ENCODE peak calls at places on chromosomes 7 and 10, in six cellular contexts. F is activated CD4-positive, alpha-beta T cell treated with anti-CD3 and anti-CD28 coated beads, Interleukin-2, amount 50 U/mL, for 48 hours; U is NAMALWA; Q is AG04450; J is activated T-helper 1 cell treated with Interleukin-2 at 50 U/mL for 16 hours; M is NCI-H2029 treated with DMSO at 0.1 percent for 48 hours. W is an unnamed sample.

GRCh38 chr10:78326372-78326771 is 292.7 kb downstream of the RPS24 start:
- DNase-seq in F (no peak), U (no peak), Q (no peak), J (no peak), M (no peak), W (no peak)

GRCh38 chr10:132011027-132011426 is 29.3 kb upstream of the BNIP3 start:
- DNase-seq in F (no peak), U (no peak), Q (no peak), J (no peak), M (no peak), W (no peak)

GRCh38 chr7:30893357-30893756 is 18.3 kb upstream of the AQP1 start:
- DNase-seq in F (no peak), U (no peak), Q (no peak), J (no peak), M (no peak), W (peak)

GRCh38 chr7:11485626-11486025 is 346.4 kb downstream of the THSD7A start:
- DNase-seq in F (no peak), U (no peak), Q (no peak), J (no peak), M (no peak), W (no peak)

GRCh38 chr7:139949629-139950028 is 113.1 kb downstream of the PARP12 start:
- DNase-seq in F (no peak), U (no peak), Q (no peak), J (no peak), M (no peak), W (peak)

GRCh38 chr10:5608608-5609270 is 57.7 kb downstream of the ASB13 start:
- DNase-seq in F (no peak), U (no peak), Q (no peak), J (no peak), M (no peak), W (no peak)

GRCh38 chr7:88289505-88290129 is 17.1 kb downstream of the STEAP4 start:
- DNase-seq in F (no peak), U (no peak), Q (no peak), J (no peak), M (no peak), W (peak)

GRCh38 chr7:51213618-51214017 is 103.0 kb downstream of the COBL start:
- DNase-seq in F (no peak), U (no peak), Q (no peak), J (no peak), M (no peak), W (no peak)

GRCh38 chr7:111756687-111757178 is 194.4 kb upstream of the IMMP2L start:
- DNase-seq in F (no peak), U (no peak), Q (peak), J (no peak), M (no peak), W (peak)

GRCh38 chr7:4797858-4798705 is 22.7 kb downstream of the AP5Z1 start:
- DNase-seq in F (peak), U (peak), Q (no peak), J (peak), M (no peak), W (no peak)

GRCh38 chr7:4139656-4140320 is 542.3 kb upstream of the FOXK1 start:
- DNase-seq in F (no peak), U (no peak), Q (no peak), J (no peak), M (no peak), W (no peak)

GRCh38 chr7:135164357-135165021 is 6.0 kb downstream of the CYREN start:
- DNase-seq in F (no peak), U (no peak), Q (no peak), J (no peak), M (no peak), W (no peak)

GRCh38 chr7:509426-509825 is 10.2 kb downstream of the PDGFA start:
- DNase-seq in F (no peak), U (no peak), Q (no peak), J (no peak), M (no peak), W (no peak)

GRCh38 chr7:14351167-14351566 is 361.7 kb upstream of the ETV1 start:
- DNase-seq in F (no peak), U (no peak), Q (no peak), J (no peak), M (no peak), W (no peak)

GRCh38 chr10:95392711-95393164 is 101.9 kb upstream of the PDLIM1 start:
- DNase-seq in F (no peak), U (no peak), Q (no peak), J (no peak), M (no peak), W (no peak)

GRCh38 chr10:86438091-86438749 is 71.6 kb upstream of the GRID1 start:
- DNase-seq in F (no peak), U (no peak), Q (no peak), J (no peak), M (no peak), W (no peak)

GRCh38 chr10:94567714-94568520 is 22.3 kb downstream of the HELLS start:
- DNase-seq in F (no peak), U (no peak), Q (no peak), J (no peak), M (no peak), W (no peak)

GRCh38 chr10:87935290-87936141 is 72.1 kb downstream of the PTEN start:
- DNase-seq in F (no peak), U (no peak), Q (peak), J (no peak), M (no peak), W (peak)

GRCh38 chr7:155533827-155534690 is 12.3 kb downstream of the CNPY1 start:
- DNase-seq in F (peak), U (peak), Q (no peak), J (no peak), M (no peak), W (no peak)

GRCh38 chr10:96367470-96367869 is 8.7 kb upstream of the OPALIN start:
- DNase-seq in F (no peak), U (no peak), Q (no peak), J (no peak), M (no peak), W (no peak)

GRCh38 chr10:18144928-18145327 is 4.7 kb downstream of the CACNB2 start:
- DNase-seq in F (no peak), U (peak), Q (no peak), J (no peak), M (no peak), W (no peak)

GRCh38 chr7:73966062-73966940 is 61.7 kb upstream of the ELN start:
- DNase-seq in F (no peak), U (no peak), Q (no peak), J (no peak), M (no peak), W (no peak)

GRCh38 chr7:69871886-69872592 is 273.8 kb downstream of the AUTS2 start:
- DNase-seq in F (no peak), U (no peak), Q (no peak), J (no peak), M (no peak), W (no peak)

GRCh38 chr7:55546826-55547225 is 25.5 kb downstream of the VOPP1 start:
- DNase-seq in F (peak), U (no peak), Q (no peak), J (no peak), M (peak), W (peak)

W was measured in astrocyte.